ENCODE peak calls at places on chromosomes 1 and 21, in six cellular contexts. I, H, R, T, G and Z are unnamed samples.

GRCh38 chr21:44304846-44305245 is 5.0 kb downstream of the PFKL start:
- DNase-seq in G (no peak), R (peak), T (no peak), H (no peak), I (peak), Z (peak)

GRCh38 chr21:43812139-43812821 is 22.9 kb downstream of the RRP1 start:
- DNase-seq in H (no peak), I (no peak), G (no peak), R (no peak), T (no peak), Z (no peak)

GRCh38 chr1:6485140-6485936 is 6.1 kb downstream of the PLEKHG5 start:
- DNase-seq in G (no peak), I (no peak), T (no peak), R (no peak), H (no peak), Z (no peak)

GRCh38 chr1:152505083-152505482 is 5.5 kb upstream of the LCE5A start:
- DNase-seq in H (no peak), T (no peak), R (no peak), G (no peak), I (no peak), Z (no peak)

GRCh38 chr21:33799378-33800090 is 116.1 kb downstream of the ATP5PO start:
- DNase-seq in T (no peak), I (no peak), G (no peak), H (no peak), R (no peak), Z (no peak)

GRCh38 chr21:41768371-41769042 is 1.7 kb upstream of the RIPK4 start:
- DNase-seq in T (no peak), R (peak), I (peak), G (peak), H (no peak), Z (peak)

GRCh38 chr1:22105611-22106207 is 37.2 kb downstream of the WNT4 start:
- DNase-seq in G (peak), R (peak), H (no peak), I (peak), T (no peak), Z (peak)

GRCh38 chr1:150507912-150508864 is at the start of gene ECM1:
- DNase-seq in H (no peak), T (no peak), G (peak), I (peak), R (peak), Z (peak)

GRCh38 chr1:87024936-87025537 is 110.6 kb downstream of the HS2ST1 start:
- DNase-seq in G (peak), R (no peak), H (no peak), T (no peak), I (peak), Z (peak)

GRCh38 chr1:1165900-1166421 is 7.7 kb upstream of the TTLL10 start:
- DNase-seq in H (no peak), T (no peak), G (no peak), R (no peak), I (no peak), Z (peak)

GRCh38 chr21:23644768-23645167 is 1962.5 kb downstream of the MRPL39 start:
- DNase-seq in I (no peak), H (no peak), G (no peak), R (no peak), T (no peak), Z (no peak)

GRCh38 chr1:218496561-218496960 is 151.4 kb downstream of the TGFB2 start:
- DNase-seq in R (peak), I (peak), G (peak), H (no peak), T (no peak), Z (no peak)

GRCh38 chr1:233707153-233707905 is 93.4 kb downstream of the KCNK1 start:
- DNase-seq in H (no peak), T (no peak), I (peak), R (no peak), G (peak), Z (peak)

GRCh38 chr1:145849356-145850165 is 4.1 kb downstream of the NUDT17 start:
- DNase-seq in G (no peak), T (no peak), I (peak), H (no peak), R (no peak), Z (no peak)

GRCh38 chr1:236795757-236796719 is 946 bp downstream of the MTR start:
- DNase-seq in I (peak), T (no peak), G (peak), H (no peak), R (peak), Z (peak)

GRCh38 chr21:17387030-17387617 is 125.7 kb upstream of the CXADR start:
- DNase-seq in R (peak), I (peak), T (no peak), H (peak), G (peak), Z (peak)

GRCh38 chr1:224503161-224504118 is 68.8 kb upstream of the WDR26 start:
- DNase-seq in R (no peak), H (no peak), G (peak), T (peak), I (peak), Z (peak)

GRCh38 chr1:25109527-25109926 is 122.8 kb downstream of the SYF2 start:
- DNase-seq in T (no peak), R (no peak), G (no peak), H (no peak), I (no peak), Z (no peak)

GRCh38 chr1:243672675-243673074 is 177.4 kb downstream of the AKT3 start:
- DNase-seq in T (no peak), G (no peak), I (no peak), H (no peak), R (no peak), Z (no peak)

GRCh38 chr1:6380037-6380436 is 13.5 kb downstream of the ACOT7 start:
- DNase-seq in G (no peak), R (no peak), T (no peak), I (no peak), H (no peak), Z (no peak)

GRCh38 chr21:44463716-44464115 is 8.4 kb downstream of the LRRC3 start:
- DNase-seq in R (no peak), I (no peak), T (no peak), G (no peak), H (no peak), Z (no peak)

GRCh38 chr1:205933672-205934618 is 9.3 kb downstream of the SLC26A9 start:
- DNase-seq in G (no peak), I (peak), H (peak), T (no peak), R (no peak), Z (peak)

GRCh38 chr1:110765640-110766335 is 91.0 kb upstream of the KCNA3 start:
- DNase-seq in H (no peak), G (peak), R (no peak), T (no peak), I (peak), Z (peak)

GRCh38 chr21:41673596-41674335 is 93.1 kb downstream of the RIPK4 start:
- DNase-seq in G (no peak), I (no peak), T (no peak), H (no peak), R (no peak), Z (no peak)

GRCh38 chr21:37319551-37319950 is 47.0 kb upstream of the DYRK1A start:
- DNase-seq in H (peak), R (no peak), T (no peak), G (no peak), I (no peak), Z (no peak)

GRCh38 chr1:219862366-219862765 is 66.0 kb downstream of the SLC30A10 start:
- DNase-seq in R (no peak), G (no peak), H (no peak), T (no peak), I (no peak), Z (no peak)

GRCh38 chr1:100290291-100290690 is 24.3 kb downstream of the RTCA start:
- DNase-seq in T (no peak), I (peak), G (no peak), H (peak), R (no peak), Z (no peak)

GRCh38 chr1:216210081-216210480 is 213.2 kb downstream of the USH2A start:
- DNase-seq in R (no peak), T (no peak), H (no peak), G (no peak), I (peak), Z (no peak)

GRCh38 chr1:106746448-106747085 is 309.9 kb upstream of the PRMT6 start:
- DNase-seq in R (no peak), T (no peak), I (no peak), G (no peak), H (no peak), Z (no peak)

GRCh38 chr21:41865002-41865777 is 14.0 kb downstream of the PRDM15 start:
- DNase-seq in I (no peak), T (no peak), G (no peak), H (no peak), R (no peak), Z (no peak)

GRCh38 chr21:44932366-44933181 is 7.3 kb upstream of the SLX9 start:
- DNase-seq in T (no peak), I (no peak), R (no peak), H (no peak), G (no peak), Z (no peak)

GRCh38 chr1:41500781-41501518 is 16.5 kb upstream of the EDN2 start:
- DNase-seq in H (no peak), R (no peak), T (no peak), G (no peak), I (no peak), Z (peak)

GRCh38 chr1:25933479-25934365 is 27.5 kb upstream of the STMN1 start:
- DNase-seq in T (no peak), R (no peak), G (no peak), H (no peak), I (no peak), Z (no peak)

GRCh38 chr1:95086949-95087533 is 14.3 kb upstream of the ALG14 start:
- DNase-seq in I (peak), T (no peak), H (peak), G (peak), R (peak), Z (no peak)

GRCh38 chr21:39105341-39105765 is 77.9 kb downstream of the PSMG1 start:
- DNase-seq in G (no peak), H (no peak), R (no peak), I (peak), T (no peak), Z (no peak)

GRCh38 chr1:22098752-22099151 is 44.1 kb downstream of the WNT4 start:
- DNase-seq in R (no peak), I (no peak), T (no peak), G (no peak), H (no peak), Z (no peak)

GRCh38 chr1:95953005-95953404 is 719.0 kb downstream of the RWDD3 start:
- DNase-seq in G (no peak), T (no peak), H (no peak), R (no peak), I (peak), Z (peak)

GRCh38 chr1:98870959-98871903 is 133.4 kb downstream of the PLPPR5 start:
- DNase-seq in G (no peak), H (no peak), I (no peak), R (no peak), T (no peak), Z (peak)

GRCh38 chr1:119285482-119285881 is 83.1 kb upstream of the HAO2 start:
- DNase-seq in I (peak), R (peak), T (no peak), G (no peak), H (no peak), Z (no peak)